ENCODE peak calls at places on chromosome X, in four cellular contexts. F, W, M and H are unnamed samples.

GRCh38 chrX:120446503-120446902 is 22.6 kb downstream of the LAMP2 start:
- DNase-seq in W (no peak), M (no peak), F (no peak), H (no peak)

GRCh38 chrX:46805270-46805669 is 31.6 kb upstream of the RP2 start:
- DNase-seq in F (no peak), W (no peak), M (no peak), H (no peak)

GRCh38 chrX:77749695-77750094 is 36.3 kb downstream of the ATRX start:
- DNase-seq in F (no peak), W (no peak), M (no peak), H (no peak)

GRCh38 chrX:112636951-112637541 is 42.7 kb downstream of the LHFPL1 start:
- DNase-seq in W (no peak), F (no peak), M (no peak), H (no peak)

GRCh38 chrX:43655961-43656494 is at the start of gene MAOA:
- DNase-seq in M (peak), F (peak), W (no peak), H (peak)

GRCh38 chrX:48558270-48558669 is 16.0 kb upstream of the RBM3 start:
- DNase-seq in M (no peak), W (no peak), F (no peak), H (no peak)

GRCh38 chrX:40806511-40807220 is 71.3 kb upstream of the MED14 start:
- DNase-seq in M (no peak), W (no peak), F (no peak), H (no peak)

GRCh38 chrX:107673933-107674479 is 45.7 kb downstream of the PRPS1 start:
- DNase-seq in W (no peak), M (peak), F (peak), H (peak)

GRCh38 chrX:141989802-141990201 is 86.1 kb downstream of the MAGEC1 start:
- DNase-seq in W (no peak), F (no peak), M (no peak), H (no peak)

GRCh38 chrX:109911046-109911445 is 91.9 kb upstream of the TMEM164 start:
- DNase-seq in W (no peak), F (no peak), M (no peak), H (no peak)

GRCh38 chrX:41822917-41823316 is 98.9 kb downstream of the GPR82 start:
- DNase-seq in W (no peak), M (no peak), F (no peak), H (no peak)

GRCh38 chrX:38804481-38805293 is 3.4 kb downstream of the MID1IP1 start:
- DNase-seq in W (no peak), M (no peak), F (no peak), H (peak)

GRCh38 chrX:37905436-37906147 is 58.2 kb upstream of the DYNLT3 start:
- DNase-seq in F (no peak), W (no peak), M (no peak), H (no peak)

GRCh38 chrX:119880552-119881437 is 9.2 kb downstream of the NDUFA1 start:
- DNase-seq in F (no peak), M (no peak), W (peak), H (no peak)

GRCh38 chrX:134885336-134886016 is 105.3 kb upstream of the SMIM10 start:
- DNase-seq in F (no peak), M (no peak), W (peak), H (no peak)

GRCh38 chrX:148069759-148070503 is 88.8 kb downstream of the FMR1NB start:
- DNase-seq in F (no peak), W (no peak), M (no peak), H (no peak)

GRCh38 chrX:7086384-7086783 is 61.1 kb upstream of the STS start:
- DNase-seq in W (no peak), M (no peak), F (no peak), H (no peak)

GRCh38 chrX:46561931-46562721 is 11.4 kb upstream of the CHST7 start:
- DNase-seq in M (no peak), F (no peak), W (no peak), H (no peak)

GRCh38 chrX:11666180-11666579 is 460 bp upstream of the ARHGAP6 start:
- DNase-seq in W (no peak), M (no peak), F (no peak), H (no peak)

GRCh38 chrX:139304471-139304870 is 226.1 kb upstream of the F9 start:
- DNase-seq in F (no peak), M (no peak), W (no peak), H (no peak)

GRCh38 chrX:39903343-39903742 is 194.4 kb downstream of the BCOR start:
- DNase-seq in F (no peak), W (no peak), M (no peak), H (no peak)

GRCh38 chrX:103722505-103722904 is 11.8 kb downstream of the TMEM31 start:
- DNase-seq in M (no peak), F (no peak), W (no peak), H (no peak)

GRCh38 chrX:1534321-1535168 is 2.4 kb downstream of the P2RY8 start:
- DNase-seq in W (no peak), F (no peak), M (no peak), H (no peak)

GRCh38 chrX:54178100-54178940 is 4.7 kb downstream of the FAM120C start:
- DNase-seq in F (no peak), W (no peak), M (no peak), H (no peak)

GRCh38 chrX:147476008-147476407 is 435.7 kb upstream of the FMR1 start:
- DNase-seq in W (no peak), F (no peak), M (no peak), H (no peak)

GRCh38 chrX:70437921-70438665 is 6.5 kb upstream of the DLG3 start:
- DNase-seq in F (no peak), W (no peak), M (no peak), H (no peak)

GRCh38 chrX:17692709-17693346 is 44.5 kb upstream of the SCML1 start:
- DNase-seq in M (no peak), F (no peak), W (no peak), H (no peak)

DNA sequence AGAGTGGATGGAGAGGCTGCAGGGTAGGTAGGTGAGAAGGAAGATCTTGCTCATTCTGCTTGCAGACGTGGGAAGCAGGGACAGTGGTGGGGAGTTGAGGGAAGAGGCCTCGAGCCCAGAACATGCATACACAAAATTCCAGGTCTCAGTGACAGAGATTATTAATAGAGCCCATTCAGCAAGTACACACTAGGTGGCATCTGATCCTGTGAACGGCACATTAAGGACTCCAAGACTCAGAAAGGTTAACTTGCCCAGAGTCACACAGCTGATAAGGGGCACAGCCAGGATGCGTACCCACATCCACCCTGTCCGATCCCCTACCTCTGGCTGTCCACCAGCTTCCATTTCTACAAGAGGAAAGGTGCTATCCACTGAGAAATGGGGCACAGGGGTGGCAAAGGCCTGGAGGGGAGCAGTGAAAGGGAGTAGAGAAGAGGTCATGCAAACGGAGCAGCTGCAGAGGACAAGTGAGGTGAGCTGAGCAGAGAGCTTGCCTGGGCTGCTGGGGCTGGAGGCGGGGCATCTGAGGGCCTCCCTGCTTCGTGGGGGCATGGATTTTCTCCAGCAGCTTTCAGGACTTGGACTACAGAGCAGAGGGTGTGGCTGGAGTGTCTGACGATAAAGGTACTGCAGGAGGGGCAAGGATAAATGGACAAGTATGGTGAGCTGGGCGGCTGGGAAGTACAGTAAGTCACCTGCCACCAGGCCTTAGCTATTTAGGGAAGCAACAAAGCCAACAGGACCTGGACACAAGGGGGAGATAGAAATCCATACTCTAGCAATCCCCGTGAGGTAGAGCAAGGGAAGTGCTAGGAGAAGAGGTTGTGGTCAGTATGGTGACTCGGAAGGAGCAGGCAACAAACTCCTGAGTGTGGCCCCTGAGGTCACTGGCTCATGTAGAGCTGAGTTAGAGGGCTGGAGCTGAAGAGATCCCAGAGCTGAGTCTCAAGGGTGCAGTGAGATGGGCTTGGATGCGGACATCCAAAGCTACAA is 11.2 kb downstream of the IDS start:
- DNase-seq in W (no peak), M (no peak), F (no peak), H (no peak)
- TF ChIP-seq CTCF in W (no peak), M (no peak), F (no peak), H (no peak)

GRCh38 chrX:132954323-132954722 is 4.1 kb downstream of the HS6ST2 start:
- DNase-seq in M (no peak), F (no peak), W (no peak), H (no peak)

GRCh38 chrX:132953358-132953757 is 5.1 kb downstream of the HS6ST2 start:
- DNase-seq in M (no peak), F (no peak), W (no peak), H (no peak)

GRCh38 chrX:132948648-132949260 is 9.7 kb downstream of the HS6ST2 start:
- DNase-seq in F (no peak), W (peak), M (no peak), H (no peak)
- TF ChIP-seq CTCF in F (no peak), W (peak), M (no peak), H (no peak)

GRCh38 chrX:153463031-153463430 is 7.3 kb downstream of the HAUS7 start:
- DNase-seq in M (no peak), W (no peak), F (no peak), H (no peak)
- TF ChIP-seq CTCF in M (no peak), W (no peak), F (no peak), H (no peak)

DNA sequence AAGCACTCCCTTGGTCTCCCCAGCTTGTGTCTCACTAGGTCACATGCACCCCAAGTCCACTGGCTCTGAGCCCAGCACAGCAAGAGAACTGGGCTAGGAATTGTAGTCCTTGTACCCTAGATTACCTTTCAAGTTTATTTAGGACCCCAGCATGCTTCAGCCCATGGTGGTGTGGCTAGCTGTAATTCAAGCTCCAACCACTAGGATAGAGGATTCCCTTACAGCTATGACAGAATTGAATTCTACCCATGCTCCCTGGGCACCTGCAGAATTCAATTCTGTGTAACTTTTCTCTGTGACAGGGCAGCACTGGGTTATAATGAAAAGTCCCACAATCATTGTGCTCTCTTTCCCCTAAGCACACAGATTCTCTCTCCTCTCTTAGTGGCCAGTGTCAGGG is 253.8 kb upstream of the DMD start:
- DNase-seq in W (no peak), F (no peak), M (no peak), H (no peak)
- TF ChIP-seq CTCF in W (no peak), F (no peak), M (no peak), H (no peak)